ENCODE peak calls at places on chromosomes 5 and 9, in four cellular contexts. P, N, T and L are unnamed samples. For H3K4me1, the result is how much of the 10 kb centered on the place peaks cover.

GRCh38 chr5:134537297-134537696 is 11.8 kb downstream of the JADE2 start:
- DNase-seq in P (no peak), T (no peak), N (no peak), L (no peak)

GRCh38 chr5:39461007-39461682 is 36.4 kb upstream of the DAB2 start:
- DNase-seq in T (peak), N (no peak), P (no peak), L (no peak)

GRCh38 chr9:69970001-69970531 is 73.6 kb upstream of the MAMDC2 start:
- DNase-seq in T (no peak), P (no peak), N (no peak), L (no peak)

GRCh38 chr5:86605881-86606280 is 11.9 kb upstream of the COX7C start:
- DNase-seq in N (no peak), P (no peak), T (no peak), L (no peak)

GRCh38 chr9:123002754-123003153 is 30.7 kb upstream of the GPR21 start:
- DNase-seq in T (no peak), N (no peak), P (peak), L (peak)

GRCh38 chr9:121556580-121556979 is 56.9 kb upstream of the GGTA1 start:
- DNase-seq in T (no peak), N (no peak), P (peak), L (no peak)

GRCh38 chr9:69885474-69885929 is 64.9 kb downstream of the CFAP95 start:
- DNase-seq in P (no peak), T (no peak), N (no peak), L (peak)

GRCh38 chr5:80343067-80343466 is 23.3 kb downstream of the SPZ1 start:
- DNase-seq in N (no peak), P (peak), T (no peak), L (no peak)

GRCh38 chr9:98551511-98552286 is 157.0 kb downstream of the GABBR2 start:
- DNase-seq in P (peak), T (no peak), N (no peak), L (no peak)

GRCh38 chr5:6362846-6363245 is 15.5 kb downstream of the MED10 start:
- DNase-seq in P (no peak), T (no peak), N (no peak), L (no peak)

GRCh38 chr9:136352682-136353081 is 10.9 kb downstream of the DNLZ start:
- DNase-seq in P (no peak), N (peak), T (no peak), L (no peak)

GRCh38 chr5:35285011-35285410 is 54.7 kb upstream of the PRLR start:
- DNase-seq in P (no peak), N (no peak), T (no peak), L (no peak)

GRCh38 chr9:21770877-21771560 is 31.4 kb upstream of the MTAP start:
- DNase-seq in N (no peak), T (no peak), P (peak), L (peak)

GRCh38 chr5:102049517-102049916 is 246.6 kb downstream of the SLCO4C1 start:
- DNase-seq in N (no peak), T (no peak), P (no peak), L (no peak)

GRCh38 chr5:168869615-168870227 is 290.6 kb upstream of the PANK3 start:
- DNase-seq in T (no peak), P (no peak), N (no peak), L (no peak)

GRCh38 chr5:39869396-39869795 is 444.6 kb upstream of the DAB2 start:
- DNase-seq in T (no peak), N (no peak), P (no peak), L (no peak)

GRCh38 chr9:16553869-16554540 is 316.5 kb downstream of the BNC2 start:
- DNase-seq in T (no peak), N (no peak), P (peak), L (no peak)

GRCh38 chr9:115694014-115694413 is 459.6 kb upstream of the PAPPA start:
- DNase-seq in N (no peak), T (no peak), P (peak), L (no peak)

GRCh38 chr5:58077387-58077786 is 382.5 kb downstream of the PLK2 start:
- DNase-seq in T (no peak), P (no peak), N (no peak), L (no peak)

GRCh38 chr9:33263936-33264472 is 504 bp downstream of the BAG1 start:
- DNase-seq in P (no peak), T (no peak), N (no peak), L (no peak)

GRCh38 chr5:59187772-59188347 is 605.0 kb downstream of the RAB3C start:
- DNase-seq in N (no peak), T (no peak), P (peak), L (no peak)

GRCh38 chr9:89442981-89443817 is 54.7 kb downstream of the SEMA4D start:
- DNase-seq in N (no peak), T (no peak), P (peak), L (no peak)

GRCh38 chr5:135295852-135296251 is 103.2 kb downstream of the MACROH2A1 start:
- DNase-seq in P (peak), N (no peak), T (no peak), L (no peak)

GRCh38 chr9:38018230-38018963 is 50.6 kb downstream of the SHB start:
- DNase-seq in T (no peak), P (no peak), N (no peak), L (no peak)

GRCh38 chr9:113511047-113511521 is 47.6 kb downstream of the RGS3 start:
- DNase-seq in N (no peak), P (no peak), T (no peak), L (no peak)

GRCh38 chr5:40549611-40550010 is 130.1 kb upstream of the PTGER4 start:
- DNase-seq in N (no peak), T (no peak), P (no peak), L (no peak)

GRCh38 chr5:80128129-80128528 is 93.0 kb downstream of the THBS4 start:
- DNase-seq in N (no peak), P (no peak), T (no peak), L (no peak)

GRCh38 chr9:134435527-134436355 is 109.5 kb downstream of the RXRA start:
- DNase-seq in T (no peak), N (no peak), P (no peak), L (no peak)

GRCh38 chr9:127535396-127535795 is 76.7 kb upstream of the STXBP1 start:
- DNase-seq in N (no peak), T (no peak), P (no peak), L (no peak)
- H3K4me1 ChIP-seq in N (under half), T (under half), P (half or more), L (under half)

DNA sequence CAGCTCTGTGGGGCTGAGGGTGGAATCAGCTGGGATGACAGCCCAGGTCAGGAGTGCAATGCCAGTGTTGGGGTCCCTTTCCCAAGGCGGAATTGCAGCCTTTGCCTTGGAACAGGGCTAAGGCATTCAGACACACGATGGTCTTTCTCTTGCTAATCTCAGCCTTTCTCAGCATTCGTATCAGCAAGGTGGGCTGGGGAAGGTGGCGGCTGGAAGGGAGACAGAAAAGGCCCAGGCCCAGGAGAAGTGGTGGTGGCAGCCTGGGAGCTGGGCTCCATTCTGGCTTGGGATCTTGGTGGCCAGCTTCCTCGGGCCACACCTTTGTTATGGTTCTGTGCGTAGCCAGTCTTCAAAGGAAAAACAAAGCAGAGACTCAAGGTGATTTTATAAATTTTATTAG is 1.1 kb upstream of the ARHGEF28 start:
- DNase-seq in P (no peak), T (no peak), N (no peak), L (no peak)
- TF ChIP-seq FOS in P (no peak), T (no peak), N (no peak), L (no peak)

GRCh38 chr9:127194881-127195713 is 69.5 kb upstream of the GARNL3 start:
- DNase-seq in N (no peak), P (peak), T (no peak), L (no peak)
- H3K4me1 ChIP-seq in N (under half), P (under half), T (under half), L (under half)

GRCh38 chr5:153798830-153799229 is 239.9 kb downstream of the FAM114A2 start:
- DNase-seq in T (no peak), N (no peak), P (no peak), L (no peak)

GRCh38 chr5:153794327-153794726 is 244.4 kb downstream of the FAM114A2 start:
- DNase-seq in P (no peak), T (no peak), N (peak), L (no peak)

GRCh38 chr5:153799466-153799865 is 239.2 kb downstream of the FAM114A2 start:
- DNase-seq in P (no peak), T (no peak), N (no peak), L (no peak)

GRCh38 chr5:153797484-153797883 is 241.2 kb downstream of the FAM114A2 start:
- DNase-seq in T (peak), P (no peak), N (no peak), L (no peak)

DNA sequence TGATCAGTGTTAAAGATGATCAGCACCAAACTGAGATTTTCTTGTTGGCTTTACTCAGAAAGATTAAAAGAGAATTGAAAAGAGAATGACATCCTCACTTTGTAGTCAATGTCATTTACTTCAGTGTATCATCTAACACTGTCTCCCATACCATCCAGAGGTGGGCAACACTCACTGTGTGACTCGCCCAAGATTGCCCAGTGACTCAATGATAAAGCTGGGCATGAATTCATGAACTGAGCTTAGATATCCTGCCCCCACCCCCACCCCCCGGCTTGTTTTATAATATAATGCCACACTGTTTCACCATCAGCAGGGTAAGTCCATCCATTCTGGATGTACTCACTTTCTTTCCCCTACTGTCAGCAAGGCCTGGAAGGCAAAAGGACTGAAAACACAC is 242.2 kb downstream of the FAM114A2 start:
- DNase-seq in N (no peak), T (no peak), P (no peak), L (no peak)
- TF ChIP-seq FOS in N (no peak), T (no peak), P (no peak), L (no peak)

GRCh38 chr9:95266649-95267048 is 50.9 kb downstream of the FANCC start:
- DNase-seq in T (peak), N (no peak), P (no peak), L (no peak)
- H3K4me1 ChIP-seq in T (under half), N (under half), P (under half), L (under half)

GRCh38 chr9:109880276-109881169 is 100.5 kb downstream of the PALM2AKAP2 start:
- DNase-seq in P (peak), N (peak), T (no peak), L (peak)
- TF ChIP-seq FOS in P (no peak), N (no peak), T (no peak), L (no peak)

DNA sequence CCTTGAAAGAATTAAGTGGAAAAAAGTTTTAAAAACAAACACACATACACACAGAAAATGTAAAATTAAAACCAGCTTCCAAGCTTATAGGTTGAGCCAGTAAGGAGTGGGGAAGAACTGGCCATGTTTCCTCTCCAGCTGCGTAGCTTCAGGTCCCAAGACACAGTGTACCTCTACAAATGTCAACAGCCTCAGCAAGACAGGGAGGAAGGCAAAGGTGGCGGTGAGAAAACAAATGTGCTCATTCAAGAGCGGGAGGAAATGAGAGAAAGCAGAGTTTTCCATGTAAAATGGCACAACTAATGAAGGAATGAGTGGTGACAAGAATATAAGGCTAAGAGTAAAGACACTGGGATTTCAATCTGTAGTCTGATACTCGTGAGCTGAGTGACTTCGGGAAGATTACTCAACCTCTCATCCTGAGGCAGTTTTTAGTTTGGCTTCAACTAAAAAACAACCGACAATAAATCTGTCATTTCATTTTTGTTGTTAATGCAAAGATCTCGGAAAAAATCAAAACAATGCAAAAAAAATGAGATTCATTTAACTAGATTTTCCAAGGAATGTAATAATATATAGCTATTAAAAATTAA is 67.6 kb downstream of the DPYSL3 start:
- DNase-seq in N (no peak), P (no peak), T (no peak), L (peak)
- H3K4me1 ChIP-seq in N (under half), P (under half), T (under half), L (under half)